ENCODE peak calls at places on chromosomes 13 and 19, in six cellular contexts. N, P, K, E, G and R are unnamed samples.

GRCh38 chr13:34750078-34750703 is 191.9 kb upstream of the NBEA start:
- DNase-seq in N (no peak), P (no peak), K (no peak), E (no peak), G (peak; percentile 66), R (no peak)

GRCh38 chr19:49704888-49705642 is 14.1 kb downstream of the CPT1C start:
- DNase-seq in N (no peak), P (no peak), K (no peak), E (no peak), G (no peak), R (no peak)

GRCh38 chr19:19964416-19964815 is 63.7 kb downstream of the ZNF93 start:
- DNase-seq in N (no peak), P (no peak), K (no peak), E (no peak), G (peak; percentile 16), R (no peak)

GRCh38 chr13:46633416-46633815 is 80.4 kb downstream of the LRCH1 start:
- DNase-seq in N (no peak), P (no peak), K (peak; percentile 12), E (no peak), G (no peak), R (no peak)

GRCh38 chr13:99256709-99257108 is 1.5 kb downstream of the GPR18 start:
- DNase-seq in N (no peak), P (no peak), K (no peak), E (no peak), G (no peak), R (no peak)

GRCh38 chr19:46984077-46985010 is 35.3 kb upstream of the NPAS1 start:
- DNase-seq in N (no peak), P (no peak), K (peak; percentile 90), E (no peak), G (no peak), R (no peak)

GRCh38 chr13:40438999-40439797 is 227.2 kb downstream of the FOXO1 start:
- DNase-seq in N (no peak), P (no peak), K (no peak), E (no peak), G (no peak), R (no peak)

GRCh38 chr13:45875951-45876350 is 24.4 kb upstream of the SIAH3 start:
- DNase-seq in N (no peak), P (no peak), K (no peak), E (no peak), G (no peak), R (no peak)

GRCh38 chr19:5096536-5096935 is 127.6 kb downstream of the KDM4B start:
- DNase-seq in N (no peak), P (no peak), K (no peak), E (no peak), G (no peak), R (no peak)

GRCh38 chr13:19818223-19818842 is 35.6 kb upstream of the PSPC1 start:
- DNase-seq in N (no peak), P (no peak), K (peak; percentile 4), E (peak; percentile 14), G (peak; percentile 97), R (no peak)

GRCh38 chr19:53086949-53087348 is 16.3 kb downstream of the ZNF160 start:
- DNase-seq in N (no peak), P (no peak), K (no peak), E (no peak), G (no peak), R (no peak)

GRCh38 chr13:102774596-102775375 is 1.2 kb upstream of the TEX30 start:
- DNase-seq in N (no peak), P (no peak), K (no peak), E (no peak), G (no peak), R (no peak)

GRCh38 chr19:44841255-44841654 is 4.8 kb upstream of the NECTIN2 start:
- DNase-seq in N (no peak), P (no peak), K (no peak), E (no peak), G (no peak), R (no peak)

GRCh38 chr19:22603518-22604440 is 30.3 kb upstream of the ZNF492 start:
- DNase-seq in N (no peak), P (no peak), K (no peak), E (no peak), G (no peak), R (no peak)

GRCh38 chr19:49773663-49774305 is 7.0 kb downstream of the AP2A1 start:
- DNase-seq in N (no peak), P (no peak), K (no peak), E (no peak), G (no peak), R (no peak)

GRCh38 chr13:99218545-99218944 is 17.9 kb downstream of the UBAC2 start:
- DNase-seq in N (no peak), P (no peak), K (no peak), E (no peak), G (no peak), R (no peak)

GRCh38 chr13:61253105-61253877 is 162.4 kb downstream of the PCDH20 start:
- DNase-seq in N (no peak), P (no peak), K (no peak), E (no peak), G (no peak), R (no peak)

GRCh38 chr13:47672982-47673670 is 327.9 kb downstream of the SUCLA2 start:
- DNase-seq in N (no peak), P (no peak), K (no peak), E (no peak), G (no peak), R (no peak)

GRCh38 chr19:48390188-48391099 is 907 bp downstream of the KDELR1 start:
- DNase-seq in N (peak; percentile 67), P (no peak), K (peak; percentile 44), E (peak; percentile 84), G (peak; percentile 84), R (peak; percentile 73)

GRCh38 chr13:79566118-79566517 is 85.2 kb downstream of the NDFIP2 start:
- DNase-seq in N (no peak), P (no peak), K (no peak), E (no peak), G (no peak), R (no peak)

GRCh38 chr13:20526664-20527063 is 1.0 kb upstream of the CRYL1 start:
- DNase-seq in N (no peak), P (no peak), K (peak; percentile 20), E (no peak), G (no peak), R (no peak)

GRCh38 chr19:16078311-16078758 is 2.0 kb downstream of the TPM4 start:
- DNase-seq in N (no peak), P (no peak), K (no peak), E (no peak), G (no peak), R (no peak)

GRCh38 chr13:65336916-65337315 is 1893.2 kb downstream of the PCDH9 start:
- DNase-seq in N (no peak), P (no peak), K (no peak), E (no peak), G (no peak), R (no peak)

GRCh38 chr13:103471896-103472295 is 405.7 kb upstream of the SLC10A2 start:
- DNase-seq in N (no peak), P (no peak), K (no peak), E (no peak), G (no peak), R (no peak)

GRCh38 chr19:2462635-2463421 is 6.1 kb upstream of the LMNB2 start:
- DNase-seq in N (no peak), P (no peak), K (peak; percentile 93), E (no peak), G (peak; percentile 93), R (no peak)
- TF ChIP-seq POLR2A in N (no peak), P (no peak), K (no peak), E (no peak), G (no peak), R (no peak)

DNA sequence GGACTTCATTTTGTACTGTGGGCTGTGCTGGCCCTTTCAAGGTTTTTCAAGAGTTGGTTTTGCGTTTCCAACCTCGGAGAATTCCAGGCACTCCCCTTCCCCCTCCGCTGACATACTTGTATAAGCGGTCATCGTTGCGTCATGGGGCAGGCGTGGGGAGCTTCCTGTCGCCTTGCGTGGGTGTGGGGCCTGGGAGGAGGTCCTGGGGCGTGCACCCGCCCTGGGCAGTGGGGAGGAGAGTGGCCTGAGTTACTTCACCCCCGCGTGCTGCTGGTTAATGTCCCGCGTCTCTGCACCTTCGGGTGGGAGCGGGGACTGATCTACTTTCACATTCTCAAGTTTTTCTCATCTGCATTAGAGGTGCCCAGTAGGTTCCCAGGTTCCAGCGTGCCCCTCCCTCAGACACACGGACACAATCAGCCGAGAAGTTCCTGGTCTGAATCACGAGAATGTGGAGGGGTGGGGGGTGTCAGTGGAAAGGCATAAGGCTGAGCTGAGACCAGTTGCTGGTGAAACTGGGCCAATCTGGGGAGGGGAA is 4.1 kb downstream of the IER2 start:
- DNase-seq in N (no peak), P (no peak), K (peak; percentile 65), E (peak; percentile 60), G (peak; percentile 53), R (no peak)
- TF ChIP-seq POLR2AphosphoS5 in N (no peak), P (peak; percentile 66), K (no peak), E (peak; percentile 81), G (peak; percentile 70), R (no peak)

DNA sequence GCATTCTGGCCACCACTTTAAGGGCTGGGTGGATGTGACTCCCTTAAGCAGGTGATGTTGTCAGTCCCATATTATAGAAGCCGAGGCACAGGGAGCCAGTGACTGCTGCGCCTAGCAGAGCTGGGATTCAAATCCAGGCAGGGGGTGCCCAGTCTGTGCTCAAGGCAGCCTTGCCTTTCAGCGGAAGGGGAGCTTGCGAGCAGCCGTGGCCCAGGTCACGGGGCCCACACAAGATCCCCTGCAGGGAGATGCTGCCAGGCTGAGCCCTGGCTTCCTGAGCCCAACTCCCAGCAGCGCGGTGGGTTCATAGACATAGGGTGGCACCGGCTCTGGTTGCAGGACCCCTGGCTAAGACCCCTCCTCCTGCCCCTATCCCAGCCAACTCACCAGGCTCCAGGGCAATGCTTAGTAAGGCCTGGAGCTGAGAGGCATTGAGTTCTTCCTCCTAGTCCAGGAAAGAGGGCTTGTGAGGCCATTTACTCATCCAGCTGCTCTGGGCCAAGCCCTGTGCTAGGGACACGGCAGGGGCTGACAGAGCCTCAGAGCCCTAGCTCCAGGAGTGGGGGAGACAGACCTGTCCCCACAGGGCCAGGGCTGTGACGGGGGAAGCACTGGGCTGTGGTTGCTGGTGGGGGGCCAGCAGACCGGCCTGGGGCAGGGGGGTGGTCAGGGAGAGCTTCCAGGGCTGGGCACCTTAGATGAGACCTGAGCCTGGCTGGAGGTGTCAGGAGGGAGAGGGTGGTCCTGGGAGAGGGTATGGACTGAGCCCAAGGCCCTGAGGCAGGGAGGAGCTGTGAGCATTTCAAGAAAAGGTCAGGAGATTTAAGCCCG is 9.6 kb downstream of the CAPN12 start:
- DNase-seq in N (no peak), P (peak; percentile 25), K (no peak), E (no peak), G (no peak), R (no peak)
- TF ChIP-seq TAF1 in N (no peak), P (no peak), K (no peak), E (no peak), G (no peak), R (no peak)

DNA sequence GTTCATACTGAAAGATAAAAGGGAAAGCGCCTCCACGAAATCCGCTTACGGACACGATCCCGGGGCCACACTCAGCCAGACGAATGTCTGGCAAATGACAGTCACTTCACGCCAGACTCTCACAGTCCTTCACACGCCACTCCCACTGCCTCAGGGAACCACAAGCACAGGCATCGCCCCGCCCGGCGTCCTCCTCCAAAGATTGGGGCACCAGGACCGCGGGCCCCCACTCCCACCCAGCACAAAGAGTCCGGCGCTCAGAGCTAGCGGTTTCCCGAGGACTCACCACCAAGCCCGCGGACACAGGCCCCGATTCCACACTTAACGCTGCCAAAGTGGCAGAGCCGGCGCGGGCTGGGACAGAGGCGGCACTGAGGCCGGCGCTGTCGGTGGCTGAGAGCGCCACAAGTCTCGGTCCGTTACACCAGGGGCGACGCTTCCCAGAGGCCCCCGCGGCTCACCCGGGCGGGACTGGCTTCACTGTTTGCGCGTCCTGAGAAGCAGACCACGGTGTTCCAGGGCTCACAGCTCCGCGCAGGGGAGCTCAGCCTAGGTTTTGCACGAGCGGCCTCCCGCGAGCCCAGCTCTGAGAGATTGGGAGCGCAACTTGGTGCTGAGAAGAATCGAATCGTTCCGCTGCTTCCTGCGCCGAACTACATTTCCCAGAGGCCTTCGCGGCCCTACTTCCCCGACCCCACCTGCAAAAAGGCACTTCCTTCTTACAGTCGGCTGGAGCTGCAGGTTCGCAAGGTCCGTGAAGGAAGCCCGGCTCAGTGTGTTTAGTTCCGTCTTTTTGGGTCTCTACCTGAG is at the start of gene ZNF569:
- DNase-seq in N (peak; percentile 67), P (peak; percentile 77), K (peak; percentile 89), E (peak; percentile 70), G (peak; percentile 86), R (peak; percentile 55)
- TF ChIP-seq POLR2A in N (peak; percentile 66), P (peak; percentile 85), K (peak; percentile 58), E (peak; percentile 72), G (peak; percentile 46), R (peak; percentile 77)